ENCODE peak calls at places on chromosomes 16 and 17, in seven cellular contexts. One of them, this sample, is unnamed.
A peak's percentile ranks its signal among the peaks of the same experiment; 100 is the strongest.

GRCh38 chr17:51595965-51596364 is 335.6 kb downstream of the UTP18 start:
- DNase-seq in choroid plexus epithelial cell: no peak
- DNase-seq in fibroblast of lung: no peak
- DNase-seq in astrocyte of the spinal cord: no peak
- DNase-seq in GM12865: no peak
- DNase-seq in prostate gland: no peak
- DNase-seq in MM.1S: no peak
- DNase-seq in this sample: no peak

GRCh38 chr17:28974451-28974850 is 23.1 kb upstream of the PHF12 start:
- DNase-seq in choroid plexus epithelial cell: no peak
- DNase-seq in fibroblast of lung: no peak
- DNase-seq in astrocyte of the spinal cord: no peak
- DNase-seq in GM12865: no peak
- DNase-seq in prostate gland: no peak
- DNase-seq in MM.1S: no peak
- DNase-seq in this sample: no peak

GRCh38 chr17:1123397-1124237 is 56.2 kb downstream of the ABR start:
- DNase-seq in choroid plexus epithelial cell: no peak
- DNase-seq in fibroblast of lung: no peak
- DNase-seq in astrocyte of the spinal cord: no peak
- DNase-seq in GM12865: no peak
- DNase-seq in prostate gland: no peak
- DNase-seq in MM.1S: no peak
- DNase-seq in this sample: no peak

GRCh38 chr16:29898786-29899515 is 399 bp downstream of the SEZ6L2 start:
- DNase-seq in choroid plexus epithelial cell: no peak
- DNase-seq in fibroblast of lung: no peak
- DNase-seq in astrocyte of the spinal cord: no peak
- DNase-seq in GM12865: no peak
- DNase-seq in prostate gland: no peak
- DNase-seq in MM.1S: no peak
- DNase-seq in this sample: no peak

GRCh38 chr16:9650284-9650683 is 531.9 kb downstream of the GRIN2A start:
- DNase-seq in choroid plexus epithelial cell: no peak
- DNase-seq in fibroblast of lung: no peak
- DNase-seq in astrocyte of the spinal cord: no peak
- DNase-seq in GM12865: peak; percentile 1
- DNase-seq in prostate gland: no peak
- DNase-seq in MM.1S: no peak
- DNase-seq in this sample: no peak

GRCh38 chr16:90019543-90020259 is 445 bp upstream of the DBNDD1 start:
- DNase-seq in choroid plexus epithelial cell: peak; percentile 75
- DNase-seq in fibroblast of lung: peak; percentile 86
- DNase-seq in astrocyte of the spinal cord: peak; percentile 86
- DNase-seq in GM12865: peak; percentile 45
- DNase-seq in prostate gland: no peak
- DNase-seq in MM.1S: peak; percentile 29
- DNase-seq in this sample: peak; percentile 47

GRCh38 chr17:40284085-40284713 is 3.5 kb upstream of the CDC6 start:
- DNase-seq in choroid plexus epithelial cell: peak; percentile 84
- DNase-seq in fibroblast of lung: peak; percentile 95
- DNase-seq in astrocyte of the spinal cord: peak; percentile 90
- DNase-seq in GM12865: no peak
- DNase-seq in prostate gland: peak; percentile 76
- DNase-seq in MM.1S: no peak
- DNase-seq in this sample: peak; percentile 89

GRCh38 chr17:29176500-29177351 is 3.5 kb downstream of the MYO18A start:
- DNase-seq in choroid plexus epithelial cell: peak; percentile 67
- DNase-seq in fibroblast of lung: peak; percentile 44
- DNase-seq in astrocyte of the spinal cord: peak; percentile 24
- DNase-seq in GM12865: peak; percentile 83
- DNase-seq in prostate gland: peak; percentile 71
- DNase-seq in MM.1S: peak; percentile 88
- DNase-seq in this sample: peak; percentile 37

GRCh38 chr16:86171329-86171728 is 272.4 kb downstream of the IRF8 start:
- DNase-seq in choroid plexus epithelial cell: peak; percentile 71
- DNase-seq in fibroblast of lung: peak; percentile 97
- DNase-seq in astrocyte of the spinal cord: no peak
- DNase-seq in GM12865: no peak
- DNase-seq in prostate gland: no peak
- DNase-seq in MM.1S: no peak
- DNase-seq in this sample: peak; percentile 60

GRCh38 chr16:19138601-19139000 is 24.8 kb downstream of the ITPRIPL2 start:
- DNase-seq in choroid plexus epithelial cell: peak; percentile 91
- DNase-seq in fibroblast of lung: peak; percentile 38
- DNase-seq in astrocyte of the spinal cord: peak; percentile 76
- DNase-seq in GM12865: no peak
- DNase-seq in prostate gland: peak; percentile 96
- DNase-seq in MM.1S: no peak
- DNase-seq in this sample: peak; percentile 65

GRCh38 chr17:43767053-43767712 is 8.6 kb upstream of the SOST start:
- DNase-seq in choroid plexus epithelial cell: no peak
- DNase-seq in fibroblast of lung: no peak
- DNase-seq in astrocyte of the spinal cord: no peak
- DNase-seq in GM12865: no peak
- DNase-seq in prostate gland: no peak
- DNase-seq in MM.1S: no peak
- DNase-seq in this sample: no peak

GRCh38 chr16:19073344-19073743 is 5.9 kb downstream of the COQ7 start:
- DNase-seq in choroid plexus epithelial cell: no peak
- DNase-seq in fibroblast of lung: no peak
- DNase-seq in astrocyte of the spinal cord: no peak
- DNase-seq in GM12865: no peak
- DNase-seq in prostate gland: no peak
- DNase-seq in MM.1S: no peak
- DNase-seq in this sample: no peak

GRCh38 chr16:81995651-81996050 is 15.6 kb downstream of the SDR42E1 start:
- DNase-seq in choroid plexus epithelial cell: no peak
- DNase-seq in fibroblast of lung: no peak
- DNase-seq in astrocyte of the spinal cord: no peak
- DNase-seq in GM12865: no peak
- DNase-seq in prostate gland: no peak
- DNase-seq in MM.1S: no peak
- DNase-seq in this sample: no peak

GRCh38 chr16:81996664-81997529 is 14.4 kb downstream of the SDR42E1 start:
- DNase-seq in choroid plexus epithelial cell: peak; percentile 70
- DNase-seq in fibroblast of lung: peak; percentile 76
- DNase-seq in astrocyte of the spinal cord: peak; percentile 56
- DNase-seq in GM12865: no peak
- DNase-seq in prostate gland: no peak
- DNase-seq in MM.1S: no peak
- DNase-seq in this sample: peak; percentile 64

GRCh38 chr16:81997738-81998137 is 13.5 kb downstream of the SDR42E1 start:
- DNase-seq in choroid plexus epithelial cell: peak; percentile 84
- DNase-seq in fibroblast of lung: peak; percentile 87
- DNase-seq in astrocyte of the spinal cord: peak; percentile 84
- DNase-seq in GM12865: no peak
- DNase-seq in prostate gland: no peak
- DNase-seq in MM.1S: no peak
- DNase-seq in this sample: peak; percentile 78

DNA sequence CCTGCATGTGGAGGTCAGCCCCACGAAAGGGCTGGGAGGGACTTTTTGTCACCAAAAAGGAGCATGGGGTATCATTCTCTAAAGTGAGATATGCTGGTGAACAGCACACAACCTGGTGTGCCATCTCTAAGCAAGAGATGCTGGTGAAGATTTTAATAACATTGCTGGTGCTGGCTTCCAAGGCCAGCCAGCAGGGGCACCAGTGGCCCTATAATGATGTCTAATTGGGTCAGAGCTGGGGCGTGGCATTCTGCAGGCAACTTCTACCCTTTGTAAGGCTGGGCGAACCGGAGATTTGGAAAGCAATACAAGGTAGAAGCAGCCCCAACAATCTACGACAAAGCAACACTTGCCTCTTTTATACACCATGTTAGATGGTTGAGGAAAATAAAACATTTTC is 16.8 kb downstream of the SDR42E1 start:
- DNase-seq in choroid plexus epithelial cell: no peak
- DNase-seq in fibroblast of lung: no peak
- DNase-seq in astrocyte of the spinal cord: no peak
- DNase-seq in GM12865: peak; percentile 17
- DNase-seq in prostate gland: no peak
- DNase-seq in MM.1S: no peak
- DNase-seq in this sample: no peak
- TF ChIP-seq CTCF in choroid plexus epithelial cell: peak; percentile 25
- TF ChIP-seq CTCF in fibroblast of lung: no peak
- TF ChIP-seq CTCF in astrocyte of the spinal cord: no peak
- TF ChIP-seq CTCF in GM12865: peak; percentile 31
- TF ChIP-seq CTCF in prostate gland: no peak
- TF ChIP-seq CTCF in MM.1S: peak; percentile 15
- TF ChIP-seq CTCF in this sample: no peak

GRCh38 chr17:70338946-70339354 is 169.6 kb downstream of the KCNJ2 start:
- DNase-seq in choroid plexus epithelial cell: no peak
- DNase-seq in fibroblast of lung: no peak
- DNase-seq in astrocyte of the spinal cord: no peak
- DNase-seq in GM12865: no peak
- DNase-seq in prostate gland: no peak
- DNase-seq in MM.1S: no peak
- DNase-seq in this sample: no peak
- H3K4me3 ChIP-seq in choroid plexus epithelial cell: no peak overlapping the region
- H3K4me3 ChIP-seq in fibroblast of lung: no peak overlapping the region
- H3K4me3 ChIP-seq in astrocyte of the spinal cord: no peak overlapping the region
- H3K4me3 ChIP-seq in GM12865: no peak overlapping the region
- H3K4me3 ChIP-seq in prostate gland: no peak overlapping the region
- H3K4me3 ChIP-seq in MM.1S: no peak overlapping the region
- H3K4me3 ChIP-seq in this sample: no peak overlapping the region

GRCh38 chr17:4919511-4920047 is 12.5 kb upstream of the GP1BA start:
- DNase-seq in choroid plexus epithelial cell: no peak
- DNase-seq in fibroblast of lung: no peak
- DNase-seq in astrocyte of the spinal cord: no peak
- DNase-seq in GM12865: no peak
- DNase-seq in prostate gland: no peak
- DNase-seq in MM.1S: no peak
- DNase-seq in this sample: no peak

GRCh38 chr17:4908711-4909496 is 6.0 kb upstream of the CHRNE start:
- DNase-seq in choroid plexus epithelial cell: peak; percentile 98
- DNase-seq in fibroblast of lung: peak; percentile 83
- DNase-seq in astrocyte of the spinal cord: peak; percentile 94
- DNase-seq in GM12865: peak; percentile 92
- DNase-seq in prostate gland: peak; percentile 81
- DNase-seq in MM.1S: peak; percentile 84
- DNase-seq in this sample: peak; percentile 96

GRCh38 chr17:4908301-4908700 is 5.4 kb upstream of the CHRNE start:
- DNase-seq in choroid plexus epithelial cell: peak; percentile 31
- DNase-seq in fibroblast of lung: no peak
- DNase-seq in astrocyte of the spinal cord: peak; percentile 16
- DNase-seq in GM12865: no peak
- DNase-seq in prostate gland: no peak
- DNase-seq in MM.1S: no peak
- DNase-seq in this sample: peak; percentile 18

GRCh38 chr17:4914009-4914408 is 11.1 kb upstream of the CHRNE start:
- DNase-seq in choroid plexus epithelial cell: peak; percentile 27
- DNase-seq in fibroblast of lung: no peak
- DNase-seq in astrocyte of the spinal cord: no peak
- DNase-seq in GM12865: no peak
- DNase-seq in prostate gland: no peak
- DNase-seq in MM.1S: no peak
- DNase-seq in this sample: peak; percentile 32
- TF ChIP-seq CTCF in choroid plexus epithelial cell: no peak
- TF ChIP-seq CTCF in fibroblast of lung: no peak
- TF ChIP-seq CTCF in astrocyte of the spinal cord: no peak
- TF ChIP-seq CTCF in GM12865: no peak
- TF ChIP-seq CTCF in prostate gland: no peak
- TF ChIP-seq CTCF in MM.1S: no peak
- TF ChIP-seq CTCF in this sample: no peak

GRCh38 chr16:28866454-28866804 is 2.8 kb downstream of the SH2B1 start:
- DNase-seq in choroid plexus epithelial cell: no peak
- DNase-seq in fibroblast of lung: no peak
- DNase-seq in astrocyte of the spinal cord: no peak
- DNase-seq in GM12865: no peak
- DNase-seq in prostate gland: no peak
- DNase-seq in MM.1S: no peak
- DNase-seq in this sample: no peak

GRCh38 chr16:28865722-28866453 is 2.2 kb downstream of the SH2B1 start:
- DNase-seq in choroid plexus epithelial cell: no peak
- DNase-seq in fibroblast of lung: no peak
- DNase-seq in astrocyte of the spinal cord: no peak
- DNase-seq in GM12865: no peak
- DNase-seq in prostate gland: no peak
- DNase-seq in MM.1S: no peak
- DNase-seq in this sample: no peak

GRCh38 chr16:28863929-28864886 is 565 bp downstream of the SH2B1 start:
- DNase-seq in choroid plexus epithelial cell: peak; percentile 59
- DNase-seq in fibroblast of lung: peak; percentile 68
- DNase-seq in astrocyte of the spinal cord: peak; percentile 48
- DNase-seq in GM12865: no peak
- DNase-seq in prostate gland: no peak
- DNase-seq in MM.1S: no peak
- DNase-seq in this sample: peak; percentile 64

GRCh38 chr16:28867241-28867640 is 3.6 kb downstream of the SH2B1 start:
- DNase-seq in choroid plexus epithelial cell: no peak
- DNase-seq in fibroblast of lung: no peak
- DNase-seq in astrocyte of the spinal cord: no peak
- DNase-seq in GM12865: no peak
- DNase-seq in prostate gland: no peak
- DNase-seq in MM.1S: no peak
- DNase-seq in this sample: no peak

DNA sequence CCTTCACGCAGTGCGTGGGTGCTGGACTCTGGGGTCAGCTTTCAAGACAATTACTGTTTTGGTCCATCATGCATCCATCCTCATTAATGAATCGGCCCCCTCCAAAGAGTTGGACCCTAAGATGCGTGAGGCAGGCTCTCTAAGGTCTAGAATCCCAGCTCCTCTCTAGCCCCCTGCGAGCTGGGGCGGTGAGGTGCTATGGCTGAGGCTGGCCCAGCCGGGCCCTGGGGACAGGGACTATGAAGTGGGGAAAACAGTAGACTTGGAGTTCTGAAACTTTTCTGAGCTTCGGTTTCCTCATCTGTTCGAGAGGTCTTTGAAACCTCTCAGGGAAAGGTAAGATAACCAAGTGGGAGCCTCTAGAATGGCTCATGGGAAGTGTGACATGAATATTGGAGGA is 1.6 kb downstream of the SH2B1 start:
- DNase-seq in choroid plexus epithelial cell: no peak
- DNase-seq in fibroblast of lung: no peak
- DNase-seq in astrocyte of the spinal cord: no peak
- DNase-seq in GM12865: no peak
- DNase-seq in prostate gland: no peak
- DNase-seq in MM.1S: no peak
- DNase-seq in this sample: no peak
- H3K4me3 ChIP-seq in choroid plexus epithelial cell: no peak overlapping the region
- H3K4me3 ChIP-seq in fibroblast of lung: no peak overlapping the region
- H3K4me3 ChIP-seq in astrocyte of the spinal cord: no peak overlapping the region
- H3K4me3 ChIP-seq in GM12865: no peak overlapping the region
- H3K4me3 ChIP-seq in prostate gland: no peak overlapping the region
- H3K4me3 ChIP-seq in MM.1S: no peak overlapping the region
- H3K4me3 ChIP-seq in this sample: peak overlapping the region; percentile 98

This sample was measured in fibroblast of the aortic adventitia.